ENCODE peak calls at places on chromosomes 7 and 10, in six cellular contexts. R, Z, Q, I, B and X are unnamed samples.

GRCh38 chr10:70910486-70911350 is 22.4 kb upstream of the PCBD1 start:
- DNase-seq in B (no peak), Q (no peak), R (no peak), Z (no peak), I (no peak), X (peak)

GRCh38 chr7:88092676-88092999 is 127.2 kb downstream of the SRI start:
- DNase-seq in I (no peak), Q (no peak), B (no peak), Z (no peak), R (no peak), X (no peak)

GRCh38 chr7:920351-921070 is 34.0 kb downstream of the ADAP1 start:
- DNase-seq in Q (no peak), R (no peak), Z (no peak), I (no peak), B (no peak), X (peak)

GRCh38 chr7:135650831-135651573 is 11.3 kb upstream of the STMP1 start:
- DNase-seq in Q (peak), B (peak), Z (no peak), I (no peak), R (no peak), X (no peak)

GRCh38 chr10:30811665-30812017 is 182.1 kb upstream of the LYZL2 start:
- DNase-seq in B (peak), Z (no peak), R (no peak), Q (no peak), I (no peak), X (no peak)

GRCh38 chr7:138316421-138317043 is 143.5 kb upstream of the TRIM24 start:
- DNase-seq in B (no peak), I (no peak), R (no peak), Q (no peak), Z (no peak), X (no peak)

GRCh38 chr10:22723343-22723779 is 9.0 kb upstream of the PIP4K2A start:
- DNase-seq in R (no peak), Z (no peak), Q (no peak), I (peak), B (no peak), X (no peak)

GRCh38 chr10:97069576-97070362 is 116.0 kb downstream of the SLIT1 start:
- DNase-seq in Z (no peak), B (no peak), R (no peak), I (peak), Q (peak), X (no peak)

GRCh38 chr7:82335927-82336326 is 107.7 kb downstream of the CACNA2D1 start:
- DNase-seq in Z (no peak), R (no peak), I (peak), Q (no peak), B (peak), X (no peak)

GRCh38 chr7:123824754-123825067 is 20.3 kb upstream of the HYAL4 start:
- DNase-seq in Z (no peak), I (no peak), Q (peak), B (no peak), R (no peak), X (no peak)

GRCh38 chr7:158227258-158227657 is 360.4 kb downstream of the PTPRN2 start:
- DNase-seq in Q (no peak), I (no peak), B (no peak), Z (no peak), R (no peak), X (no peak)

GRCh38 chr7:143487566-143487965 is 9.9 kb downstream of the TAS2R41 start:
- DNase-seq in R (no peak), Z (no peak), Q (peak), B (peak), I (no peak), X (peak)

GRCh38 chr10:16612148-16612742 is 90.6 kb upstream of the C1QL3 start:
- DNase-seq in B (peak), Z (peak), I (peak), Q (peak), R (no peak), X (no peak)

GRCh38 chr10:459743-460142 is 229.7 kb downstream of the DIP2C start:
- DNase-seq in Q (no peak), Z (no peak), R (no peak), I (no peak), B (no peak), X (no peak)

GRCh38 chr7:139127648-139128047 is 18.1 kb upstream of the ZC3HAV1 start:
- DNase-seq in B (peak), I (no peak), R (no peak), Z (no peak), Q (no peak), X (no peak)

GRCh38 chr10:43913676-43914235 is 265.1 kb upstream of the ZNF32 start:
- DNase-seq in Q (no peak), Z (no peak), I (peak), B (no peak), R (no peak), X (no peak)

GRCh38 chr10:120505866-120506265 is 48.8 kb downstream of the PLPP4 start:
- DNase-seq in R (no peak), Q (no peak), B (peak), Z (no peak), I (no peak), X (no peak)

GRCh38 chr7:132312531-132313070 is 263.7 kb downstream of the PLXNA4 start:
- DNase-seq in Q (no peak), R (no peak), Z (no peak), B (no peak), I (no peak), X (no peak)

GRCh38 chr10:113539789-113540188 is 13.1 kb upstream of the HABP2 start:
- DNase-seq in Z (no peak), Q (peak), B (peak), I (no peak), R (no peak), X (no peak)

GRCh38 chr10:32955790-32956189 is 2.2 kb downstream of the ITGB1 start:
- DNase-seq in Z (no peak), B (no peak), Q (no peak), R (no peak), I (no peak), X (no peak)
- H3K4me3 ChIP-seq in Z (peak), B (peak), Q (peak), R (peak), I (peak), X (peak)

GRCh38 chr7:74214816-74215630 is 5.2 kb downstream of the LAT2 start:
- DNase-seq in Q (no peak), B (no peak), R (no peak), I (no peak), Z (no peak), X (peak)
- H3K4me3 ChIP-seq in Q (no peak), B (no peak), R (no peak), I (peak), Z (no peak), X (no peak)

DNA sequence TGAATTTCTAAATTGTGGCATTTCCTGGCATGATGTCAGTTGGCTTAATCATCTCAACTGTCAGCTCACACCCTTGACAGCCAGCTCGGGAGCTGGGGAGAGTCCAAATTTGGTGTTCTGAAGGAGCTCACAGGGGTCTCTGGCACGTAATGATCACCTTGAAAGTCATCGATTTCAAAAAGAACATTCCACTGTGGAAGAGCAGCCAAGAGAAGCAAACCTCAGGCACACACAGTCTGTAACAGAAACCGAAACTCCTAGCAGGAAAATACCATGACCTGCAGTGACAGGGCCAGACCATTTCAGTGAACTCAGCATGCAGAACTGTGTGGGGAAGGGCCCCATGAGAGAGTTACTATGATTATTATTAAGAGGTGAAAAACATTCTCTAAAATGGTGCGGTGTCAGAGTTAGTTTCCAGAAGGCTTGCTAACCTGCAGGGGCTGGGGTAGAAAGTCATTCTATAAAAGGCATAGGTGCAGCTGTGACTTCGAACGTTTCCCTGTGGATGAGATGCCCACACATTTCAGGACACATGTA is 26.4 kb upstream of the KLF6 start:
- DNase-seq in B (peak), Z (no peak), Q (peak), I (peak), R (no peak), X (no peak)
- H3K4me3 ChIP-seq in B (peak), Z (no peak), Q (peak), I (peak), R (no peak), X (no peak)

GRCh38 chr10:44978570-44979280 is at the start of gene DEPP1:
- DNase-seq in I (peak), Z (peak), Q (peak), B (peak), R (no peak), X (peak)
- H3K4me3 ChIP-seq in I (peak), Z (peak), Q (peak), B (peak), R (peak), X (peak)

DNA sequence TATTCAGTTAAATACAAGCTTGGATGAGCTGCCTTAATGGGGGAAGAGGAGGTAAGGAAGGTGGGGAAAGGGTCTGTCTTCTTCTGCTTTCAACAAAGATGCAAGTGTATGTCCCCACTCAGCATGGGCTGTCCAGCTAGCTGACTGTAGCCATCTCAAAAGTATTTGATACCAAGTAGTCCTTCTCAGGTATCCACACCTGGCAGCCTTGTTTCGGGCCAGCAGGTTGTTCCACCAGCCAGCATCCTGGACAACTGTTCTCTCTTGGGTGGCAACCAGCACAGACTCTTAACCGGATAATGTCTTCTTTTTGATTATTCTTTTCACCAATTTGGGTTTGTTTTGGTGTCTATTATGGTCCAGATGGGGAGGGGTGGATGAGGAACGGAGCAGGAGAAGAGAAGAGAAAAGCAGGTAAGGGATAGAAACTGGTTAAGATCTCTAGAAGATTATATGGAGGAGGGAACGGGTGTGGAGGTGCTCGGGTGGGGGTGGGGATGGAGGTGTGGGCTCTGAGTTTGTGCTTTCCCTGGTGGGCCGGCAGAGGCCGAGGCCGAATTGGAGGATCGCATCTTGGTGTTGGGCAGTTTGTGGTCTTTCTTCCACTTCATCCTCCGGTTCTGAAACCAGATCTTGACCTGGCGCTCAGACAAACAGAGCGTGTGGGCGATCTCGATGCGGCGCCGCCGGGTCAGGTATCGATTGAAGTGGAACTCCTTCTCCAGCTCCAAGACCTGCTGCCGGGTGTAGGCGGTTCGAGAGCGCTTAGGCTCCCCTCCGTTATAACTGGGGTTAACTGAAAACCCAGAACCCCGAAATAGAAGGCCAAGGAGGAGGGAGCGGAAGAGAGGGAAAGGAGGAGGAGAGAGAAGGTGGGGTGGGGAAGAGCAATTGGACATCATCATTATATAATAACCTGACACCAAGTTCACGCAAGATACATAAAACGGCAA is 1.5 kb downstream of the HOXA4 start:
- DNase-seq in I (no peak), R (no peak), B (no peak), Z (no peak), Q (no peak), X (no peak)
- H3K4me3 ChIP-seq in I (no peak), R (no peak), B (peak), Z (peak), Q (peak), X (no peak)

GRCh38 chr7:24910551-24911212 is 69.3 kb downstream of the OSBPL3 start:
- DNase-seq in B (no peak), R (no peak), I (no peak), Z (no peak), Q (peak), X (no peak)

GRCh38 chr7:24908166-24908565 is 71.8 kb downstream of the OSBPL3 start:
- DNase-seq in B (no peak), I (no peak), Z (no peak), Q (no peak), R (no peak), X (no peak)

GRCh38 chr7:24907311-24907886 is 72.6 kb downstream of the OSBPL3 start:
- DNase-seq in R (no peak), Z (no peak), Q (peak), I (peak), B (no peak), X (no peak)

GRCh38 chr7:24911213-24911603 is 68.8 kb downstream of the OSBPL3 start:
- DNase-seq in Q (no peak), B (no peak), I (peak), Z (no peak), R (no peak), X (no peak)

DNA sequence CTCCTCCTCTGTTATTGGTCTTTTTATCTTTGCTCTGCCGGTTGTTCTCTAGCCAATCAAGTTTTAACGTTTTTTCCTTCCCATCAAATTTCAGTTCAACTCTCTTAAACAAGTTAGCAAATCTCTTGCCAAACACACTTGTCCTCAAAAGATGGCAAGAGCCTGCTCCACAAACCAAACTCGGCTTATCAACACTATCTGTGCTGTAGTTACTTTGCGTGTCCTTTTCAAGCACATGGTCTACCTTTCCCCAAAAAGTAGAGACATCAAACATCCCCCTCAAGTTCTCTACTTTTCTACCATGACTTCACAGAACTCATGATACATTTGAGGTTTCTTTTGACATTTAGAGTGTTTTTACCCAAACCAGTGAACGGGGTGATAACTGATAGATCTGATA is 71.2 kb downstream of the OSBPL3 start:
- DNase-seq in B (no peak), Q (no peak), R (no peak), Z (no peak), I (no peak), X (no peak)
- H3K4me3 ChIP-seq in B (no peak), Q (no peak), R (no peak), Z (no peak), I (peak), X (no peak)

DNA sequence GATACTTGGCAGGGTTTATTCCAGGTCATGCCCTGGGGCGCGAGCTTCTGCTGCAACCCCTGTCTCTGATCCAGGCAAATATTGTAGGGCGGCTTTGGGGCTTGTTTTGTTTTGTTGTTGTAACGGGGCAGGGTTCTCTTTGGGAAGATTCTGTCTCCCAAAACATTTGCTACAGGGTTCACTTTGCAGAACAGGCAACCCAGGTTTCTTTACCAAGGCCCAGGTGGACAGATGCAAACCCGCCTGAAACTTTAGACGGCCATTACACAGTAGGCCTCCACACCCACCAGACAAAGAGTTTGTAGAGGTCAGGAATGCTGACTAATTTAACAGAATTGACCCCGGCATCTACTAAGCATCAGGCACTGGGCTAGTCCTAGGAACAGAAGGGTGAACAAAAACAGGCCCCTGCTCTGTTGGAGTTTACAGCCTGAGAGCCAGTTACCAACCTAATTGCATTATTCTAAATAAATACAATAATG is 570 bp upstream of the CDCA7L start:
- DNase-seq in B (no peak), Q (no peak), R (no peak), Z (no peak), I (no peak), X (no peak)
- H3K4me3 ChIP-seq in B (peak), Q (peak), R (peak), Z (peak), I (peak), X (no peak)

GRCh38 chr10:132606536-132607316 is 69.1 kb downstream of the INPP5A start:
- DNase-seq in Q (no peak), Z (no peak), B (no peak), R (no peak), I (no peak), X (peak)
- H3K4me3 ChIP-seq in Q (no peak), Z (no peak), B (no peak), R (no peak), I (no peak), X (no peak)

DNA sequence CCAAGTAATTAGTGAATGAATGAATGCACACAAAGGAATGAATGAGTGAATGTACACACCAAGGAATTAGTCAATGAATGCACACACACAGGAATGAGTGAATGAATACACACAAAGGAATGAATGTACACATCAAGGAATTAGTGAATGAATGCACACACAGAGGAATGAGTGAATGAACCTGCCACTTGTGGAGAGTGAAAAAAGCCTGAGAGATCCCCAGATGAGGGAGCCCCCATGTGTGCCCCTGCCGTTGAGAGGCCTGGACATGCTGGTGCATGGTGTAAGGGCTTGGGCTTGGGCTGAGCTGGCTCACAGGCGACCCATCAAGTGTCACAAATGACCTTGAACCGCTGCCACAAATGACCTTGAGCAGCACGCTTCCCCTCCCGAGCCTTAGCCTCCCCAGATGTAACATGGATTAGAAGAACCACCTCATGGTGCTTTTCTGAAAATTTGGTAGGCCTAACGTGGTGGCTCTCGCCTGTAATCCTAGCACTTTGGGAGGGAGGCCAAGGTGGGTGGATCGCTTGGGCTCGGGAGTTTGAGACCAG is 46.2 kb downstream of the GTF2IRD1 start:
- DNase-seq in I (no peak), Q (no peak), B (no peak), Z (no peak), R (no peak), X (no peak)
- H3K4me3 ChIP-seq in I (no peak), Q (no peak), B (no peak), Z (no peak), R (no peak), X (no peak)

GRCh38 chr10:100683004-100683403 is 62.4 kb upstream of the PAX2 start:
- DNase-seq in R (no peak), I (no peak), B (no peak), Q (no peak), Z (no peak), X (no peak)
- H3K4me3 ChIP-seq in R (peak), I (no peak), B (no peak), Q (no peak), Z (no peak), X (no peak)